ENCODE peak calls at places on chromosomes 3 and 15, in nine cellular contexts. F, C, S, K, Y, V, T, D and N are unnamed samples.

GRCh38 chr3:2420919-2421318 is 322.3 kb downstream of the CNTN4 start:
- DNase-seq in K (no peak), C (no peak), Y (no peak), F (no peak), D (no peak), T (no peak), V (no peak), S (no peak), N (no peak)

GRCh38 chr15:60620707-60621106 is 141.8 kb upstream of the ICE2 start:
- DNase-seq in D (no peak), T (no peak), S (peak; percentile 23), C (no peak), V (peak; percentile 19), K (peak; percentile 18), Y (no peak), F (no peak), N (no peak)

GRCh38 chr3:122929576-122930365 is 97.8 kb downstream of the SEMA5B start:
- DNase-seq in V (no peak), F (no peak), S (no peak), K (no peak), C (no peak), T (no peak), D (no peak), Y (no peak), N (no peak)

GRCh38 chr3:163450684-163451083 is 1627.6 kb downstream of the SI start:
- DNase-seq in T (no peak), D (no peak), C (no peak), Y (no peak), K (no peak), S (no peak), F (no peak), V (no peak), N (no peak)

GRCh38 chr3:131550562-131551188 is 47.9 kb upstream of the MRPL3 start:
- DNase-seq in D (no peak), K (no peak), V (no peak), S (no peak), C (no peak), Y (no peak), T (no peak), F (no peak), N (no peak)

GRCh38 chr3:50204804-50205718 is at the start of gene SLC38A3:
- DNase-seq in Y (no peak), V (no peak), D (no peak), K (no peak), T (peak; percentile 48), C (peak; percentile 28), F (no peak), S (peak; percentile 23), N (no peak)

GRCh38 chr3:23811117-23811487 is 5.3 kb downstream of the UBE2E1 start:
- DNase-seq in D (no peak), Y (no peak), F (no peak), V (no peak), T (no peak), S (no peak), C (no peak), K (no peak), N (no peak)

GRCh38 chr3:114223146-114223545 is 14.2 kb downstream of the ZNF80 start:
- DNase-seq in D (no peak), C (peak; percentile 62), T (no peak), F (no peak), V (no peak), K (no peak), S (no peak), Y (no peak), N (no peak)

GRCh38 chr3:172106989-172107388 is 67.6 kb downstream of the FNDC3B start:
- DNase-seq in Y (no peak), T (no peak), V (no peak), S (no peak), K (no peak), F (peak; percentile 18), C (peak; percentile 87), D (peak; percentile 56), N (no peak)

GRCh38 chr15:36769110-36769509 is 189.7 kb downstream of the CDIN1 start:
- DNase-seq in T (no peak), S (no peak), D (no peak), C (no peak), F (no peak), K (no peak), V (no peak), Y (peak; percentile 9), N (no peak)

GRCh38 chr3:81602781-81603180 is 158.7 kb downstream of the GBE1 start:
- DNase-seq in D (no peak), S (no peak), F (no peak), C (no peak), Y (peak; percentile 27), T (no peak), V (no peak), K (no peak), N (no peak)

GRCh38 chr15:99845009-99845408 is 111.8 kb upstream of the LYSMD4 start:
- DNase-seq in F (no peak), S (no peak), K (no peak), V (peak; percentile 6), D (no peak), T (no peak), C (no peak), Y (no peak), N (no peak)

GRCh38 chr3:131283862-131284261 is 97.7 kb upstream of the NUDT16 start:
- DNase-seq in K (no peak), Y (no peak), F (no peak), V (no peak), S (no peak), D (no peak), T (no peak), C (no peak), N (no peak)

GRCh38 chr3:62872318-62872717 is 2.9 kb downstream of the CADPS start:
- DNase-seq in S (no peak), T (no peak), C (no peak), D (no peak), Y (no peak), V (no peak), K (no peak), F (no peak), N (no peak)

GRCh38 chr15:85615930-85616329 is 178.8 kb downstream of the KLHL25 start:
- DNase-seq in S (no peak), Y (no peak), V (peak; percentile 13), K (no peak), C (no peak), T (no peak), F (no peak), D (no peak), N (no peak)

GRCh38 chr3:45574067-45574494 is 20.5 kb upstream of the LIMD1 start:
- DNase-seq in Y (no peak), C (no peak), F (no peak), V (no peak), T (no peak), K (no peak), S (no peak), D (no peak), N (no peak)

GRCh38 chr3:76369170-76369569 is 583.8 kb upstream of the ZNF717 start:
- DNase-seq in S (no peak), F (no peak), D (peak; percentile 36), Y (no peak), V (peak; percentile 3), T (no peak), C (no peak), K (no peak), N (no peak)

GRCh38 chr15:37616215-37616614 is 318.2 kb upstream of the TMCO5A start:
- DNase-seq in D (no peak), F (no peak), T (no peak), Y (no peak), S (no peak), C (no peak), V (no peak), K (no peak), N (no peak)

GRCh38 chr3:4985330-4986174 is 6.3 kb downstream of the BHLHE40 start:
- DNase-seq in S (no peak), F (no peak), Y (no peak), K (no peak), V (peak; percentile 68), D (peak; percentile 92), C (no peak), T (no peak), N (no peak)

GRCh38 chr3:104669083-104669482 is 697.6 kb upstream of the ALCAM start:
- DNase-seq in S (no peak), F (no peak), K (no peak), Y (no peak), T (no peak), D (no peak), C (no peak), V (no peak), N (no peak)

GRCh38 chr3:57544181-57545125 is at the start of gene DNAH12:
- DNase-seq in Y (no peak), F (no peak), S (peak; percentile 17), K (no peak), D (no peak), C (no peak), V (no peak), T (peak; percentile 65), N (peak; percentile 25)

GRCh38 chr15:69265347-69265955 is 33.3 kb upstream of the PAQR5 start:
- DNase-seq in F (no peak), Y (no peak), K (no peak), V (peak; percentile 42), C (peak; percentile 6), D (peak; percentile 12), T (no peak), S (no peak), N (peak; percentile 29)

GRCh38 chr3:452221-452620 is 255.7 kb downstream of the CHL1 start:
- DNase-seq in K (no peak), Y (no peak), F (no peak), T (no peak), D (no peak), C (no peak), S (no peak), V (no peak), N (no peak)

GRCh38 chr15:68340711-68341671 is 63.4 kb downstream of the FEM1B start:
- DNase-seq in V (no peak), T (no peak), S (no peak), F (no peak), D (no peak), K (no peak), Y (no peak), C (no peak), N (no peak)

GRCh38 chr3:178532414-178532813 is 3.8 kb upstream of the KCNMB2 start:
- DNase-seq in V (no peak), F (no peak), C (no peak), S (no peak), K (no peak), T (no peak), Y (no peak), D (no peak), N (no peak)

GRCh38 chr15:65939901-65940617 is 70.8 kb downstream of the RAB11A start:
- DNase-seq in K (peak; percentile 91), F (no peak), S (no peak), T (no peak), D (peak; percentile 59), V (peak; percentile 87), C (no peak), Y (peak; percentile 91), N (no peak)

GRCh38 chr15:65906396-65906795 is 37.1 kb downstream of the RAB11A start:
- DNase-seq in V (peak; percentile 54), Y (no peak), T (no peak), K (no peak), C (no peak), S (no peak), D (no peak), F (no peak), N (peak; percentile 19)

GRCh38 chr3:14241716-14242115 is 63.1 kb downstream of the LSM3 start:
- DNase-seq in T (no peak), C (no peak), D (no peak), S (no peak), V (no peak), Y (no peak), K (no peak), F (no peak), N (no peak)

GRCh38 chr15:100781961-100782525 is 97.6 kb upstream of the ALDH1A3 start:
- DNase-seq in K (no peak), D (no peak), T (no peak), F (no peak), C (no peak), Y (no peak), S (no peak), V (no peak), N (no peak)

GRCh38 chr3:112446343-112446742 is 52.9 kb downstream of the BTLA start:
- DNase-seq in D (no peak), Y (peak; percentile 5), V (no peak), S (no peak), K (peak; percentile 29), F (no peak), T (no peak), C (no peak), N (no peak)

GRCh38 chr15:32852771-32853170 is 135.0 kb downstream of the GREM1 start:
- DNase-seq in K (no peak), Y (no peak), C (no peak), S (no peak), T (no peak), F (no peak), V (no peak), D (peak; percentile 38), N (no peak)